ENCODE peak calls at places on chromosomes 3 and 15, in four cellular contexts. Y is astrocyte of the spinal cord, K is neural progenitor cell, W is hepatocyte. M is an unnamed sample.

GRCh38 chr15:43226436-43227305 is 5.9 kb upstream of the EPB42 start:
- DNase-seq in Y (no peak), K (no peak), W (no peak), M (no peak)

GRCh38 chr3:27349832-27350231 is 19.4 kb downstream of the NEK10 start:
- DNase-seq in Y (no peak), K (no peak), W (no peak), M (no peak)

GRCh38 chr3:10707089-10707983 is 108.7 kb upstream of the SLC6A11 start:
- DNase-seq in Y (no peak), K (peak; percentile 58), W (no peak), M (no peak)

GRCh38 chr3:26712211-26713026 is 89.8 kb downstream of the LRRC3B start:
- DNase-seq in Y (peak; percentile 15), K (peak; percentile 87), W (peak; percentile 89), M (peak; percentile 6)

GRCh38 chr3:167843886-167844285 is 108.4 kb downstream of the SERPINI1 start:
- DNase-seq in Y (no peak), K (no peak), W (no peak), M (no peak)

GRCh38 chr3:185561374-185561943 is 9.1 kb upstream of the LIPH start:
- DNase-seq in Y (no peak), K (no peak), W (no peak), M (no peak)

GRCh38 chr3:105823149-105823866 is 45.5 kb downstream of the CBLB start:
- DNase-seq in Y (peak; percentile 94), K (no peak), W (peak; percentile 62), M (peak; percentile 6)

GRCh38 chr3:77370413-77370812 is 330.5 kb downstream of the ROBO2 start:
- DNase-seq in Y (peak; percentile 86), K (no peak), W (no peak), M (peak; percentile 28)

GRCh38 chr3:195129644-195130492 is 141.1 kb downstream of the XXYLT1 start:
- DNase-seq in Y (peak; percentile 31), K (no peak), W (no peak), M (no peak)

GRCh38 chr15:85005744-85006143 is 24.1 kb downstream of the PDE8A start:
- DNase-seq in Y (no peak), K (no peak), W (no peak), M (no peak)

GRCh38 chr3:138625707-138626365 is 17.3 kb downstream of the FAIM start:
- DNase-seq in Y (peak; percentile 38), K (no peak), W (no peak), M (no peak)

GRCh38 chr3:11236588-11237461 is 35.4 kb upstream of the ATG7 start:
- DNase-seq in Y (peak; percentile 30), K (peak; percentile 74), W (peak; percentile 87), M (peak; percentile 91)

GRCh38 chr3:11514191-11514770 is 129.4 kb downstream of the VGLL4 start:
- DNase-seq in Y (peak; percentile 96), K (no peak), W (peak; percentile 56), M (no peak)

GRCh38 chr15:65331811-65332210 is 27.3 kb downstream of the RNU5B-1 start:
- DNase-seq in Y (no peak), K (no peak), W (no peak), M (no peak)

GRCh38 chr3:179898024-179898423 is 138.7 kb downstream of the PEX5L start:
- DNase-seq in Y (peak; percentile 23), K (peak; percentile 87), W (peak; percentile 65), M (peak; percentile 72)

GRCh38 chr3:31908391-31909097 is 72.5 kb downstream of the OSBPL10 start:
- DNase-seq in Y (peak; percentile 20), K (no peak), W (no peak), M (peak; percentile 20)
- TF ChIP-seq CTCF in Y (peak; percentile 13), K (no peak), W (peak; percentile 3), M (no peak)

GRCh38 chr3:46674031-46674592 is 19.4 kb downstream of the ALS2CL start:
- DNase-seq in Y (no peak), K (no peak), W (no peak), M (no peak)
- TF ChIP-seq CTCF in Y (peak; percentile 34), K (peak; percentile 21), W (peak; percentile 3), M (no peak)

GRCh38 chr3:129593230-129593594 is 13.3 kb downstream of the PLXND1 start:
- DNase-seq in Y (no peak), K (no peak), W (no peak), M (no peak)
- TF ChIP-seq CTCF in Y (peak; percentile 10), K (no peak), W (no peak), M (no peak)

GRCh38 chr3:112531358-112531781 is 30.4 kb downstream of the ATG3 start:
- DNase-seq in Y (peak; percentile 53), K (peak; percentile 15), W (peak; percentile 32), M (no peak)
- TF ChIP-seq CTCF in Y (peak; percentile 42), K (peak; percentile 73), W (peak; percentile 61), M (peak; percentile 11)

DNA sequence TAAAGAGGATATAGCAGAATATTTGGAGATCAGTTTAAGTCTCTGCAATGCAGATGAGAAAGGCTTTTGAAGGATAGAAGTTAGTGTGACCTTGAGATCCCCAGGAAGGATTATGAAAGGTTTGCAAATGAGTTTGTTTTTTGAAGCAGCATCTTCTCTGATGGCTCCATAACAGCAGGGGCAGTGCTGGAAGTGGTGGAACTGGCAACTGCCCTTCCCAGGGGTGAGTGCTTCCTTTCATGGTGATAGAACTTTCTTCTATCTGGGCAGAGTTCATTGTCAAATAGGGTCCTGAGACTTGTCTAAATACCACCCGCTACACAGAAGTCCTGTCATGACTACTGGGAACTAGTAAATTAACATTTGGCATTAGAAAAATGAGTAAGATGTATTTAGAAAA is 314.2 kb upstream of the MCTP2 start:
- DNase-seq in Y (no peak), K (no peak), W (no peak), M (no peak)
- TF ChIP-seq CTCF in Y (no peak), K (no peak), W (no peak), M (no peak)

GRCh38 chr15:92624401-92624991 is 31.1 kb downstream of the FAM174B start:
- DNase-seq in Y (peak; percentile 41), K (peak; percentile 24), W (peak; percentile 37), M (no peak)

GRCh38 chr15:92627014-92627413 is 28.6 kb downstream of the FAM174B start:
- DNase-seq in Y (no peak), K (no peak), W (no peak), M (no peak)

GRCh38 chr15:92621972-92622533 is 33.5 kb downstream of the FAM174B start:
- DNase-seq in Y (no peak), K (no peak), W (no peak), M (no peak)

GRCh38 chr15:92623435-92623834 is 32.1 kb downstream of the FAM174B start:
- DNase-seq in Y (no peak), K (no peak), W (no peak), M (no peak)

DNA sequence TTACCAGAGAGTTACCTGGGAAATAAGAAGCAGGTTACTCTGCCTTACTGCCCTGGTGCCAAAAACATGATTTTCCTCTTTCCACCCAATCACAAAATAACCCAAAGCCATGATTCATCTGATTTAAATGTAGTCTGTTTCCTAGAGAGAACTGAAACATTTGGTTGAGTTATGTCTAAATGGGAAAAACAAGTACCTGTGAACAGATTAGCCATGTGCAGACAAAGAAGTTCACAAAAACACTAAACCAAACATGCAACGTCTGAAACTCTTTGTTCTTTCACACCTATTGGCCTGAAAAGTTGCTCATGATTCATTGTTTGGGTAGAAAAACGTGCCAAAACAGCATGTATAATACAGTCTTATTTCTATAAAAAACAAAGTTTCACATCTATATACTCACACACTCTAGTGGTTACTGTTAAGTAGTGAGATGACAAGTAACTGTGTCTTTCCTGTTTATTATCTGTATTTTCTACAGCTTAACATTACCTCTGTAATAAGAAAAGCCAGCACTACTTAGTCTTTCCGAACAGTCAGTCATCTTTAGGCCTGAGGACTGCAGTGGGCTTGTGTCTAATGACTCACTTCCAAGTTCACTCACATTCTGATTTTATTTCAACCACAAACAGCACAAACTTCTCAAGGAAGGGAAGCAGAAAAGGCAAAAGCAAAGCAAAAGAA is 30.1 kb downstream of the FAM174B start:
- DNase-seq in Y (peak; percentile 86), K (no peak), W (no peak), M (no peak)
- TF ChIP-seq CTCF in Y (no peak), K (no peak), W (no peak), M (no peak)